ENCODE peak calls at places on chromosome 3, in five cellular contexts. A is IMR-90, Z is transverse colon, D is lower lobe of right lung, N is mammary epithelial cell. H is an unnamed sample.
A peak's percentile ranks its signal among the peaks of the same experiment; 100 is the strongest.

GRCh38 chr3:142148871-142149860 is at the start of gene TFDP2:
- DNase-seq in Z (peak; percentile 92), N (peak; percentile 86), A (peak; percentile 83), D (peak; percentile 94), H (peak; percentile 66)

GRCh38 chr3:153443961-153444360 is 281.9 kb downstream of the RAP2B start:
- DNase-seq in A (peak; percentile 1), Z (no peak), D (no peak), N (no peak), H (no peak)

GRCh38 chr3:149971403-149972075 is 844 bp upstream of the PFN2 start:
- DNase-seq in Z (peak; percentile 58), N (no peak), A (peak; percentile 64), D (peak; percentile 65), H (no peak)

GRCh38 chr3:30073622-30074021 is 532.8 kb upstream of the TGFBR2 start:
- DNase-seq in D (no peak), N (peak; percentile 61), Z (peak; percentile 54), A (peak; percentile 3), H (no peak)

GRCh38 chr3:111246967-111247760 is 175.5 kb downstream of the NECTIN3 start:
- DNase-seq in A (peak; percentile 91), N (peak; percentile 84), D (no peak), Z (no peak), H (no peak)

GRCh38 chr3:87674397-87675161 is 384.2 kb downstream of the CGGBP1 start:
- DNase-seq in A (no peak), N (no peak), Z (no peak), D (no peak), H (no peak)

GRCh38 chr3:147390589-147391569 is 15.5 kb downstream of the ZIC4 start:
- DNase-seq in A (no peak), Z (no peak), N (no peak), D (no peak), H (no peak)

GRCh38 chr3:19543212-19543841 is 390.7 kb downstream of the EFHB start:
- DNase-seq in A (no peak), N (peak; percentile 29), D (no peak), Z (no peak), H (peak; percentile 27)

GRCh38 chr3:198076722-198077308 is 116.8 kb downstream of the LMLN start:
- DNase-seq in Z (no peak), D (no peak), N (no peak), A (no peak), H (no peak)

GRCh38 chr3:15499536-15499935 is 22.0 kb downstream of the COLQ start:
- DNase-seq in Z (no peak), A (no peak), N (no peak), D (no peak), H (no peak)

GRCh38 chr3:172159376-172159775 is 120.0 kb downstream of the FNDC3B start:
- DNase-seq in Z (no peak), A (peak; percentile 49), N (no peak), D (no peak), H (no peak)

GRCh38 chr3:24088782-24089181 is 143.7 kb downstream of the NR1D2 start:
- DNase-seq in A (peak; percentile 41), D (no peak), Z (no peak), N (peak; percentile 20), H (no peak)

GRCh38 chr3:41346698-41347097 is 147.4 kb downstream of the CTNNB1 start:
- DNase-seq in A (peak; percentile 25), Z (no peak), D (no peak), N (no peak), H (no peak)

GRCh38 chr3:109081746-109082510 is 36.0 kb downstream of the MORC1 start:
- DNase-seq in A (peak; percentile 54), Z (peak; percentile 14), N (peak; percentile 75), D (no peak), H (peak; percentile 20)

GRCh38 chr3:51099794-51100542 is 285.1 kb upstream of the MANF start:
- DNase-seq in N (peak; percentile 46), D (no peak), Z (peak; percentile 50), A (peak; percentile 47), H (peak; percentile 41)

GRCh38 chr3:62875103-62876002 is at the start of gene CADPS:
- DNase-seq in Z (peak; percentile 13), D (peak; percentile 27), A (no peak), N (no peak), H (no peak)

GRCh38 chr3:100159564-100160153 is 45.4 kb upstream of the FILIP1L start:
- DNase-seq in Z (no peak), A (peak; percentile 84), N (peak; percentile 14), D (no peak), H (no peak)

GRCh38 chr3:122184591-122184929 is 1.1 kb downstream of the CASR start:
- DNase-seq in D (no peak), N (no peak), Z (no peak), A (no peak), H (no peak)

GRCh38 chr3:160040181-160040580 is 51.5 kb downstream of the IL12A start:
- DNase-seq in D (no peak), A (peak; percentile 18), Z (no peak), N (no peak), H (no peak)

GRCh38 chr3:12454076-12454807 is 30.0 kb upstream of the TSEN2 start:
- DNase-seq in A (peak; percentile 42), Z (no peak), N (peak; percentile 17), D (no peak), H (no peak)

GRCh38 chr3:33096103-33096868 is 660 bp downstream of the GLB1 start:
- DNase-seq in Z (peak; percentile 67), N (peak; percentile 48), D (peak; percentile 85), A (peak; percentile 30), H (no peak)

GRCh38 chr3:55888282-55888855 is 401.3 kb upstream of the WNT5A start:
- DNase-seq in A (no peak), N (no peak), Z (no peak), D (no peak), H (no peak)

GRCh38 chr3:44924102-44925084 is 50.0 kb downstream of the TGM4 start:
- DNase-seq in A (peak; percentile 56), D (no peak), Z (no peak), N (no peak), H (no peak)

GRCh38 chr3:193746832-193747231 is 153.8 kb downstream of the OPA1 start:
- DNase-seq in N (no peak), D (no peak), A (no peak), Z (no peak), H (no peak)

GRCh38 chr3:78139166-78139565 is 1099.3 kb downstream of the ROBO2 start:
- DNase-seq in N (peak; percentile 23), D (no peak), A (peak; percentile 84), Z (no peak), H (no peak)

GRCh38 chr3:127305499-127305898 is 17.7 kb upstream of the PRR20G start:
- DNase-seq in A (no peak), D (no peak), N (no peak), Z (no peak), H (no peak)

GRCh38 chr3:63450023-63450422 is 171.9 kb downstream of the SYNPR start:
- DNase-seq in N (peak; percentile 87), A (no peak), Z (no peak), D (no peak), H (no peak)

GRCh38 chr3:13235079-13235478 is 161.8 kb upstream of the IQSEC1 start:
- DNase-seq in N (no peak), Z (no peak), A (no peak), D (no peak), H (no peak)

GRCh38 chr3:140219161-140219745 is 284.3 kb downstream of the CLSTN2 start:
- DNase-seq in D (no peak), Z (no peak), A (no peak), N (no peak), H (no peak)

DNA sequence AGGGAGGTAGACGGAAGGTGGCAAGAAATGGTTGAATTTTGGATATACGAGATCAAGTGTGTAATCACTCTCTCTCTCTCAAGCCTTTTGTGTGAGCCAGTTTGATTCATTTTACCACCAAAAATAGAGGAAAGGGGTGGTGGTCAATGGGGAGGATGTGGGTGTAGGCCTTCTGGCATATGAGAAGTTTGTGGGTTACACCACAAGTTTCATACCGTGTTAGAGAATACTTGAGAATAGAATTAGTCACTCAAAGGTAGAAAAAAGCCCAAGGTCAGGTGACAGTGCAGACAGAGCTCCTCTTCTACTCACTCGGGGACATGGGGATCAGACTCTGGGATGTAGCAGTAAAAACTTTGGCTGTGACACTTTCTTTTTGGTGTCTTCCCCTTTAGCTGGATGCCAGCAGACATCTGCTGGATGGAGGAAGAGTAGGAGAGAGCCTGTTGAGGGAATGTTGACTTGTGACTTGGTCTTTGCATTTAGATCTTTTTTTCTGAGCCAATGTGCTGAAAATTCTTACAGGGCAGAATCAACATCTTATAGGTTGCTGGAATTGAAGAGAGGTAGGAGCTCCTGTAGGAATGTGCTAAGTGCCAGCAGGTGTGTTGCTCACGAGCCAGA is 43.8 kb upstream of the RYK start:
- DNase-seq in Z (no peak), A (no peak), N (peak; percentile 70), D (no peak), H (no peak)
- H3K4me3 ChIP-seq in Z (no peak overlapping the region), A (no peak overlapping the region), N (no peak overlapping the region), D (no peak overlapping the region), H (no peak overlapping the region)

DNA sequence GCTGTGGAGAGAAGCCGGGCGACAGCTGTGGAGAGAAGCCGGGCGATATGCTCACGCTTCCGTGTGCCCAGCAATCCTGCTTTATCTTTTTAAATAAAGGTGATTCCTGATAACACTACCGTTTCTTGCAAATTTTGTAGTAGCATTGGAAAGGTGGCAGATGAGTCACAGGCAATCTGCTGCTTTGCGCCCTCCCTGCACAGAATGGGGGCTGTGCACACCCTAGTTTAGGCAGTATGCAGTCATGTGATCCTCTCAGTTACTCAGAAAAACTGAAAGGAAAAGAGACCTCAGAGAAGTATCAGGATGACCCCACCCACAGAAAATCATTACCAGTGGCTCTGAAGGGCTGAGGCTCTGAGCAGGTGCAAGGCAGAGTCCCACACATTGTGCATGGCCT is 24.9 kb upstream of the TMCC1 start:
- DNase-seq in Z (no peak), A (no peak), N (no peak), D (no peak), H (no peak)
- H3K27ac ChIP-seq in Z (no peak overlapping the region), A (no peak overlapping the region), N (no peak overlapping the region), D (no peak overlapping the region), H (no peak overlapping the region)

GRCh38 chr3:138594150-138594934 is at the start of gene CEP70:
- DNase-seq in D (peak; percentile 96), A (peak; percentile 95), Z (peak; percentile 96), N (peak; percentile 95), H (peak; percentile 91)
- H3K4me1 ChIP-seq in D (peaks cover 10% of the 10 kb centered on the region), A (no peaks in the 10 kb centered on the region), Z (peaks cover 15% of the 10 kb centered on the region), N (peaks cover 3% of the 10 kb centered on the region), H (no peaks in the 10 kb centered on the region)

GRCh38 chr3:37179144-37179967 is 5.0 kb upstream of the LRRFIP2 start:
- DNase-seq in N (no peak), D (no peak), Z (no peak), A (no peak), H (no peak)

GRCh38 chr3:37183375-37183831 is 9.0 kb upstream of the LRRFIP2 start:
- DNase-seq in A (peak; percentile 96), N (peak; percentile 98), D (no peak), Z (no peak), H (no peak)

GRCh38 chr3:37183976-37184375 is 9.6 kb upstream of the LRRFIP2 start:
- DNase-seq in N (peak; percentile 49), A (no peak), Z (no peak), D (no peak), H (no peak)

GRCh38 chr3:37181766-37182165 is 7.4 kb upstream of the LRRFIP2 start:
- DNase-seq in Z (no peak), D (no peak), N (peak; percentile 90), A (no peak), H (no peak)

DNA sequence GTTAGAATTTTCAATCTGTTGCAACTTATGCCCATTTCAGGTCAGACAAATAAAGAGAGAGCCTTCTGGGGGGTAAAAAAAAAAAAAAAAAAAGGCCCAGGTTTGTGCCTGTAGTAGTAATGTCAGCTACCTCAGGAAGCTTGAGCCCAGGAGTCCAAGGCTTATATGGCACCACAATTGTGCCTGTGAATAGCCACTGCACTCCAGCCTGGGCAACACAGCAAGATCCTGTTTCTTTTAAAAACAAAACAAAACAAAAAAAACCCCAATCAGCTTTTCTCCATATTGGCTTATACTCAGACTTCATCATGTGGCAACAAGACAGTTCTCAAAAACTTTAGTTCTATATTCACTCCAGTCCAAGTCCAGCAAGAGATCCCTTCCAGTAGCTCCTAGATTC is 8.4 kb upstream of the LRRFIP2 start:
- DNase-seq in N (no peak), D (no peak), Z (no peak), A (no peak), H (no peak)
- H3K4me3 ChIP-seq in N (no peak overlapping the region), D (no peak overlapping the region), Z (no peak overlapping the region), A (no peak overlapping the region), H (no peak overlapping the region)